ENCODE peak calls at places on chromosomes 11 and 22, in four cellular contexts. One of them, this sample, is unnamed.

GRCh38 chr11:133227674-133228111 is 304.6 kb downstream of the OPCML start:
- DNase-seq in choroid plexus epithelial cell: no peak
- DNase-seq in KBM-7: no peak
- DNase-seq in astrocyte of the hippocampus: no peak
- DNase-seq in this sample: no peak

GRCh38 chr11:45400594-45400993 is 114.5 kb upstream of the SYT13 start:
- DNase-seq in choroid plexus epithelial cell: peak
- DNase-seq in KBM-7: no peak
- DNase-seq in astrocyte of the hippocampus: peak
- DNase-seq in this sample: peak

GRCh38 chr22:38754247-38755154 is 1.3 kb downstream of the SUN2 start:
- DNase-seq in choroid plexus epithelial cell: peak
- DNase-seq in KBM-7: peak
- DNase-seq in astrocyte of the hippocampus: peak
- DNase-seq in this sample: peak

GRCh38 chr11:75140269-75141138 is 10.4 kb upstream of the SLCO2B1 start:
- DNase-seq in choroid plexus epithelial cell: peak
- DNase-seq in KBM-7: peak
- DNase-seq in astrocyte of the hippocampus: peak
- DNase-seq in this sample: peak

GRCh38 chr11:119049081-119049480 is 7.9 kb downstream of the HYOU1 start:
- DNase-seq in choroid plexus epithelial cell: no peak
- DNase-seq in KBM-7: no peak
- DNase-seq in astrocyte of the hippocampus: no peak
- DNase-seq in this sample: no peak

GRCh38 chr22:44031111-44031963 is 7.2 kb downstream of the PARVB start:
- DNase-seq in choroid plexus epithelial cell: no peak
- DNase-seq in KBM-7: peak
- DNase-seq in astrocyte of the hippocampus: no peak
- DNase-seq in this sample: peak

GRCh38 chr11:30914143-30914762 is 328.1 kb upstream of the MPPED2 start:
- DNase-seq in choroid plexus epithelial cell: peak
- DNase-seq in KBM-7: peak
- DNase-seq in astrocyte of the hippocampus: peak
- DNase-seq in this sample: peak

GRCh38 chr22:27461470-27461869 is 340.1 kb downstream of the MN1 start:
- DNase-seq in choroid plexus epithelial cell: peak
- DNase-seq in KBM-7: no peak
- DNase-seq in astrocyte of the hippocampus: peak
- DNase-seq in this sample: peak

GRCh38 chr11:15775051-15775541 is 581.2 kb downstream of the SOX6 start:
- DNase-seq in choroid plexus epithelial cell: peak
- DNase-seq in KBM-7: no peak
- DNase-seq in astrocyte of the hippocampus: peak
- DNase-seq in this sample: peak

GRCh38 chr11:27807594-27807993 is 107.3 kb upstream of the BDNF start:
- DNase-seq in choroid plexus epithelial cell: peak
- DNase-seq in KBM-7: no peak
- DNase-seq in astrocyte of the hippocampus: no peak
- DNase-seq in this sample: peak

GRCh38 chr11:117175104-117175503 is 3.4 kb upstream of the SIDT2 start:
- DNase-seq in choroid plexus epithelial cell: no peak
- DNase-seq in KBM-7: no peak
- DNase-seq in astrocyte of the hippocampus: no peak
- DNase-seq in this sample: no peak

This sample was measured in cardiac fibroblast.